ENCODE peak calls at places on chromosomes 12 and 14, in six cellular contexts. F, A, M, G, O and H are unnamed samples.
A peak's percentile ranks its signal among the peaks of the same experiment; 100 is the strongest.

GRCh38 chr14:103546651-103547454 is 15.6 kb downstream of the BAG5 start:
- DNase-seq in F (peak; percentile 83), A (peak; percentile 83), M (peak; percentile 85), G (peak; percentile 94), O (peak; percentile 75), H (peak; percentile 72)

GRCh38 chr12:68180792-68181744 is 21.5 kb upstream of the IFNG start:
- DNase-seq in F (no peak), A (no peak), M (no peak), G (no peak), O (no peak), H (peak; percentile 51)

GRCh38 chr12:45439039-45439438 is 223.1 kb downstream of the ANO6 start:
- DNase-seq in F (no peak), A (no peak), M (no peak), G (no peak), O (no peak), H (no peak)

GRCh38 chr14:65333926-65334687 is 78.4 kb upstream of the FUT8 start:
- DNase-seq in F (no peak), A (peak; percentile 73), M (no peak), G (no peak), O (no peak), H (no peak)

GRCh38 chr12:123388218-123388947 is 4.5 kb downstream of the KMT5A start:
- DNase-seq in F (peak; percentile 87), A (peak; percentile 79), M (peak; percentile 82), G (peak; percentile 97), O (peak; percentile 70), H (peak; percentile 87)

GRCh38 chr12:116196752-116197718 is 80.5 kb downstream of the MED13L start:
- DNase-seq in F (no peak), A (peak; percentile 40), M (peak; percentile 17), G (no peak), O (no peak), H (no peak)

GRCh38 chr12:98750511-98750910 is 105.4 kb downstream of the APAF1 start:
- DNase-seq in F (no peak), A (no peak), M (no peak), G (no peak), O (no peak), H (no peak)

GRCh38 chr14:90795744-90796143 is 20.5 kb downstream of the TTC7B start:
- DNase-seq in F (no peak), A (no peak), M (no peak), G (no peak), O (no peak), H (no peak)

GRCh38 chr14:24219521-24219920 is 3.7 kb upstream of the MDP1 start:
- DNase-seq in F (no peak), A (no peak), M (no peak), G (no peak), O (no peak), H (no peak)

GRCh38 chr12:111753144-111753881 is 13.4 kb upstream of the ALDH2 start:
- DNase-seq in F (peak; percentile 82), A (peak; percentile 76), M (peak; percentile 73), G (peak; percentile 67), O (no peak), H (no peak)

GRCh38 chr14:55450539-55450938 is 10.1 kb upstream of the TBPL2 start:
- DNase-seq in F (no peak), A (no peak), M (no peak), G (no peak), O (no peak), H (no peak)

GRCh38 chr14:95664546-95664945 is 21.7 kb upstream of the TCL1B start:
- DNase-seq in F (no peak), A (no peak), M (no peak), G (no peak), O (no peak), H (no peak)

GRCh38 chr14:75831971-75832370 is 149.8 kb downstream of the TGFB3 start:
- DNase-seq in F (no peak), A (peak; percentile 44), M (no peak), G (no peak), O (no peak), H (no peak)

GRCh38 chr14:87745507-87746118 is 247.4 kb downstream of the GALC start:
- DNase-seq in F (peak; percentile 12), A (peak; percentile 15), M (peak; percentile 31), G (peak; percentile 63), O (no peak), H (no peak)

GRCh38 chr14:44404021-44404420 is 103.1 kb downstream of the FSCB start:
- DNase-seq in F (no peak), A (peak; percentile 35), M (no peak), G (no peak), O (no peak), H (no peak)

GRCh38 chr14:71764701-71765347 is 167.4 kb upstream of the RGS6 start:
- DNase-seq in F (no peak), A (no peak), M (no peak), G (no peak), O (no peak), H (no peak)

GRCh38 chr12:29725587-29726320 is 58.0 kb downstream of the TMTC1 start:
- DNase-seq in F (no peak), A (no peak), M (peak; percentile 23), G (no peak), O (no peak), H (no peak)

GRCh38 chr12:111767362-111768158 is 827 bp downstream of the ALDH2 start:
- DNase-seq in F (peak; percentile 53), A (peak; percentile 58), M (peak; percentile 31), G (no peak), O (no peak), H (no peak)

GRCh38 chr14:74620497-74620921 is 8.5 kb upstream of the LTBP2 start:
- DNase-seq in F (peak; percentile 51), A (no peak), M (no peak), G (no peak), O (no peak), H (no peak)

GRCh38 chr14:101400815-101401214 is 160.5 kb upstream of the DIO3 start:
- DNase-seq in F (no peak), A (no peak), M (no peak), G (no peak), O (no peak), H (no peak)

GRCh38 chr12:96501139-96501741 is 11.9 kb downstream of the CFAP54 start:
- DNase-seq in F (peak; percentile 77), A (peak; percentile 44), M (no peak), G (peak; percentile 25), O (no peak), H (peak; percentile 65)

GRCh38 chr12:132593938-132594358 is 16.4 kb downstream of the LRCOL1 start:
- DNase-seq in F (peak; percentile 92), A (peak; percentile 98), M (peak; percentile 93), G (peak; percentile 79), O (no peak), H (peak; percentile 95)

GRCh38 chr14:59126714-59127436 is 61.6 kb upstream of the DAAM1 start:
- DNase-seq in F (peak; percentile 52), A (peak; percentile 33), M (peak; percentile 65), G (peak; percentile 64), O (no peak), H (peak; percentile 54)

GRCh38 chr12:93191461-93191860 is 186.3 kb upstream of the NUDT4 start:
- DNase-seq in F (no peak), A (no peak), M (no peak), G (no peak), O (no peak), H (no peak)

GRCh38 chr14:34052658-34053014 is 101.8 kb upstream of the EGLN3 start:
- DNase-seq in F (no peak), A (no peak), M (no peak), G (no peak), O (no peak), H (no peak)

GRCh38 chr14:104423715-104424405 is 155.7 kb upstream of the C14orf180 start:
- DNase-seq in F (no peak), A (no peak), M (no peak), G (no peak), O (no peak), H (no peak)

GRCh38 chr12:42744539-42745156 is 155.1 kb upstream of the PRICKLE1 start:
- DNase-seq in F (no peak), A (no peak), M (no peak), G (no peak), O (no peak), H (no peak)

GRCh38 chr12:6083606-6084005 is 40.9 kb downstream of the VWF start:
- DNase-seq in F (no peak), A (no peak), M (no peak), G (no peak), O (no peak), H (no peak)

GRCh38 chr12:46154221-46154975 is 114.4 kb downstream of the SLC38A1 start:
- DNase-seq in F (peak; percentile 19), A (no peak), M (no peak), G (no peak), O (no peak), H (no peak)

GRCh38 chr14:22220427-22220826 is 368.6 kb downstream of the DAD1 start:
- DNase-seq in F (no peak), A (no peak), M (no peak), G (no peak), O (no peak), H (no peak)

GRCh38 chr14:32524609-32525391 is 195.7 kb downstream of the AKAP6 start:
- DNase-seq in F (no peak), A (no peak), M (no peak), G (no peak), O (no peak), H (no peak)